ENCODE peak calls at places on chromosome 15, in six cellular contexts. X is BE2C; K is uterus; D is spleen; T is CD8-positive, alpha-beta memory T cell; F is Panc1. W is an unnamed sample.

GRCh38 chr15:92681141-92681622 is 25.6 kb upstream of the FAM174B start:
- DNase-seq in X (no peak), K (peak; percentile 23), D (no peak), T (no peak), F (no peak), W (no peak)

GRCh38 chr15:95822946-95823345 is 507.6 kb upstream of the NR2F2 start:
- DNase-seq in X (no peak), K (no peak), D (no peak), T (no peak), F (no peak), W (no peak)

GRCh38 chr15:60077581-60078359 is 73.7 kb downstream of the FOXB1 start:
- DNase-seq in X (no peak), K (no peak), D (no peak), T (no peak), F (no peak), W (no peak)

GRCh38 chr15:63243776-63244175 is 33.6 kb upstream of the APH1B start:
- DNase-seq in X (no peak), K (no peak), D (no peak), T (no peak), F (no peak), W (no peak)

GRCh38 chr15:78193731-78194567 is 40.4 kb downstream of the ACSBG1 start:
- DNase-seq in X (no peak), K (no peak), D (no peak), T (peak; percentile 11), F (no peak), W (no peak)

GRCh38 chr15:66847565-66847991 is 145.5 kb downstream of the SMAD6 start:
- DNase-seq in X (no peak), K (no peak), D (peak; percentile 46), T (no peak), F (no peak), W (no peak)

GRCh38 chr15:50907866-50908208 is 646 bp upstream of the AP4E1 start:
- DNase-seq in X (no peak), K (no peak), D (no peak), T (peak; percentile 72), F (no peak), W (peak; percentile 39)

GRCh38 chr15:76169013-76169412 is 109.2 kb downstream of the TMEM266 start:
- DNase-seq in X (no peak), K (no peak), D (no peak), T (no peak), F (no peak), W (no peak)

GRCh38 chr15:101315736-101316135 is 20.7 kb upstream of the SNRPA1 start:
- DNase-seq in X (no peak), K (no peak), D (peak; percentile 70), T (no peak), F (no peak), W (no peak)

GRCh38 chr15:34994925-34995324 is 6.8 kb upstream of the ZNF770 start:
- DNase-seq in X (no peak), K (no peak), D (no peak), T (no peak), F (no peak), W (no peak)

GRCh38 chr15:64845183-64845611 is 3.5 kb downstream of the PLEKHO2 start:
- DNase-seq in X (no peak), K (no peak), D (peak; percentile 85), T (no peak), F (no peak), W (peak; percentile 66)

GRCh38 chr15:42215854-42216829 is 8.0 kb upstream of the VPS39 start:
- DNase-seq in X (no peak), K (no peak), D (no peak), T (no peak), F (no peak), W (no peak)

GRCh38 chr15:44836094-44836493 is 99.8 kb downstream of the TRIM69 start:
- DNase-seq in X (no peak), K (no peak), D (no peak), T (no peak), F (no peak), W (no peak)

GRCh38 chr15:40847225-40847961 is 3.5 kb downstream of the SPINT1 start:
- DNase-seq in X (peak; percentile 56), K (no peak), D (peak; percentile 83), T (no peak), F (no peak), W (peak; percentile 46)

GRCh38 chr15:42157981-42158765 is 1.7 kb upstream of the PLA2G4F start:
- DNase-seq in X (peak; percentile 62), K (no peak), D (no peak), T (no peak), F (no peak), W (no peak)

GRCh38 chr15:24752354-24752753 is 76.8 kb downstream of the NPAP1 start:
- DNase-seq in X (no peak), K (no peak), D (no peak), T (no peak), F (no peak), W (no peak)

GRCh38 chr15:94875550-94875949 is 644.2 kb downstream of the MCTP2 start:
- DNase-seq in X (no peak), K (no peak), D (no peak), T (no peak), F (no peak), W (no peak)

GRCh38 chr15:29133321-29133720 is 136.3 kb downstream of the NSMCE3 start:
- DNase-seq in X (no peak), K (no peak), D (peak; percentile 67), T (peak; percentile 31), F (no peak), W (no peak)

GRCh38 chr15:76199106-76200082 is 111.9 kb downstream of the ETFA start:
- DNase-seq in X (no peak), K (peak; percentile 79), D (no peak), T (no peak), F (no peak), W (peak; percentile 72)

GRCh38 chr15:91559066-91559465 is 294.4 kb upstream of the SLCO3A1 start:
- DNase-seq in X (no peak), K (no peak), D (no peak), T (no peak), F (no peak), W (no peak)

GRCh38 chr15:50046868-50047267 is 72.2 kb downstream of the ATP8B4 start:
- DNase-seq in X (no peak), K (no peak), D (no peak), T (no peak), F (no peak), W (no peak)

GRCh38 chr15:25057574-25057973 is 102.8 kb downstream of the SNRPN start:
- DNase-seq in X (no peak), K (peak; percentile 4), D (peak; percentile 31), T (no peak), F (no peak), W (no peak)

DNA sequence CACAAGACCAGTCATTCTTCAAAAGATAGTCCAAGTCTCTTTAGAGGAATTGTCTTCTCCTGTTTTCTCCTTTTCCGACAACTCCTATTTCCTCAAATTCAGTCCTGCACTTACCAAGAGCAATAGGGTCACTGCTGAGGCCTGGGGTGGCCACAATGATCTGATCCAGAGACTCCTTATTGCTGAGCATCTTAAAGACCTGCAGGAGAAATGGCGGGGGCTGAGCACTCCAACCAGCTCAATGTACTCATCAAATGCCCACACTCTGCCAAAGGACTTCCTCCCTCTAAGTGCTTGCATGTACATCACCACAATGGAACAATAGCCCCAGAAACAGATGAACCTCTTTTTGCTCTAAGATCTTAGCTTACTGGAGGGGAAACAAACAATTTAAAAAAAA is 9.6 kb downstream of the UBL7 start:
- DNase-seq in X (no peak), K (no peak), D (no peak), T (no peak), F (no peak), W (no peak)
- H3K4me1 ChIP-seq in X (no peaks in the 10 kb centered on the region), K (no peaks in the 10 kb centered on the region), D (peaks cover 13% of the 10 kb centered on the region), T (no peaks in the 10 kb centered on the region), F (no peaks in the 10 kb centered on the region), W (no peaks in the 10 kb centered on the region)

GRCh38 chr15:56343879-56344278 is 21.3 kb upstream of the TEX9 start:
- DNase-seq in X (no peak), K (no peak), D (no peak), T (no peak), F (no peak), W (no peak)

GRCh38 chr15:56341201-56341600 is 24.0 kb upstream of the TEX9 start:
- DNase-seq in X (no peak), K (no peak), D (no peak), T (no peak), F (no peak), W (no peak)

GRCh38 chr15:56346414-56346813 is 18.8 kb upstream of the TEX9 start:
- DNase-seq in X (no peak), K (no peak), D (no peak), T (no peak), F (no peak), W (no peak)

GRCh38 chr15:56339594-56339993 is 25.6 kb upstream of the TEX9 start:
- DNase-seq in X (no peak), K (no peak), D (no peak), T (no peak), F (no peak), W (no peak)

DNA sequence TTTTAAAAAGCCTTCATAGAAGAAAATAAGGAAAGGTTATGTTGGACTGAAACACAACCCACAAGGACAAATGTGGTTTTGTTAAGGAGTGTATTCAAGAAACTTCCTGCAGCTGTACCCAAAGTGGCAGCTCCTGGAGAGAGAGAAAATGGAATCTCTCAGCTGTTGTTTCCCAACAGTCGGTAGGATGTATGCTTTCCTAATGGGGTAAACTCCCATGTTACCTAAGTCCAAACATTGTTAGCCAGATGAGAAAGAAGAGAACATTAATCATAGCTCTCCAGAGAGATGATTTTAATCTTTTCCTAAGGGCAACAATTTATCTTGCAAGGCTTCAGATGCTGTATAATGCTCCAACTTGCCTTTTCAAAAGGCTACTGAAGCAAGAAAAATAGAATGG is 22.6 kb upstream of the TEX9 start:
- DNase-seq in X (no peak), K (no peak), D (no peak), T (no peak), F (no peak), W (no peak)
- H3K4me1 ChIP-seq in X (no peaks in the 10 kb centered on the region), K (no peaks in the 10 kb centered on the region), D (no peaks in the 10 kb centered on the region), T (no peaks in the 10 kb centered on the region), F (no peaks in the 10 kb centered on the region), W (no peaks in the 10 kb centered on the region)

DNA sequence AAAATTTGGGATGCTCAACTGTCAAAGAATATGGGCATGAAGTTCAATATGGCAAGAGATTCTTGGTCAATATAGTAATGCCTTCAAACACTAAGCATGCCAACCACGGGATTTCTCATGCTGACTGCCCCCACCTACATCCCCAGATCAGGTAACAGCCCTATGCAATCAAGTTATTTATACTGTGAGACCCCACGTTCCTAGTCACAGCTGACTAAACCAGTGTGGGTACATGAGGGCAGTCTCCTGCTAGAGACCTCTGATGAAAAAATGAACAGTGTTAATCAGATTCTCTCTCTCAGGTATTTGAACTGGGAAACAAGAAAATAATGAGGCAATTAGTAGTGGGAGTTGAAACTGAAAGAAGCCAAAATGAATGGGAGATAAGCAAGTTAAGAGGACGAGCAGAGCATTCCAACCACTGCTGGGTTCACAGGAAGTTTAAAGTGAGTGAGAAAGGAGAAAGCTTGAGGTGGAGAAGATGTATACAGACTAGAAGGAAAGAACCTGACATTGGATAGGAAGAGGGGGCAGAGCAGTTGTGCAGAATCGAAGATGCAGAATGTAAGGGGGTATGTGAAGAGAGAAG is 98.5 kb upstream of the MYO5C start:
- DNase-seq in X (no peak), K (no peak), D (no peak), T (no peak), F (no peak), W (no peak)
- H3K4me1 ChIP-seq in X (peaks cover 4% of the 10 kb centered on the region), K (no peaks in the 10 kb centered on the region), D (no peaks in the 10 kb centered on the region), T (no peaks in the 10 kb centered on the region), F (peaks cover 3% of the 10 kb centered on the region), W (no peaks in the 10 kb centered on the region)

DNA sequence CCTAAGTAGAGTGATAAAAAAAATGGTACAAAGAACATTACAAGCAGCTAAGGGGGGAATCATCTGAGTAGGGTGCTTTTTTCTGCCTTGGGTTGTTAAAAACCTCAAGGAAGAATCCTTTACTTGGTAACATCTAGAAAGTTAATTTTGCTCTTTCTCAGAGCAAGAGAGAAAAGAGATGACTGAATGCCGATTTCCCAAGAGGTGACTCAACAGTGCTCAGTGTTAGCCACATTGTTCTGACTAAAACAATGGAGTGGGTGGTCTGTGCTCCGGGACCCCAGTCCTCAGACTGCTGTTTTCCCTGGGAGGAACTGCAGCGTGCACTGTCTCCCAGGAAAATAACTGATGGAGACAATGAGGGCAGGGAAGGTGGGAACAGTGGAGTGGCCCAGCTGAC is 41.1 kb upstream of the RASGRP1 start:
- DNase-seq in X (no peak), K (no peak), D (no peak), T (no peak), F (no peak), W (no peak)
- H3K4me1 ChIP-seq in X (no peaks in the 10 kb centered on the region), K (no peaks in the 10 kb centered on the region), D (peaks cover 3% of the 10 kb centered on the region), T (peaks cover 16% of the 10 kb centered on the region), F (peaks cover 2% of the 10 kb centered on the region), W (peaks cover 9% of the 10 kb centered on the region)